ENCODE peak calls at places on chromosomes 12 and 14, in nine cellular contexts. W is HS-5; Z is NT2/D1; J is mesenchymal stem cell; P is ascending aorta; I is stimulated activated CD8-positive, alpha-beta memory T cell treated with anti-CD3 and anti-CD28 coated beads, Interleukin-4, amount 100 ng/mL, for 1 hour; U is lower lobe of right lung; Q is skeletal muscle cell; T is NCI-H345. G is an unnamed sample.
A peak's percentile ranks its signal among the peaks of the same experiment; 100 is the strongest.

GRCh38 chr14:75711134-75711795 is 50.2 kb downstream of the TTLL5 start:
- DNase-seq in W (no peak), Z (peak; percentile 16), J (peak; percentile 56), P (no peak), I (no peak), U (no peak), Q (no peak), T (no peak), G (no peak)

GRCh38 chr12:2998789-2999264 is 39.6 kb downstream of the TEAD4 start:
- DNase-seq in W (no peak), Z (peak; percentile 74), J (peak; percentile 74), P (peak; percentile 51), I (no peak), U (no peak), Q (peak; percentile 75), T (no peak), G (no peak)

GRCh38 chr14:53152909-53153701 is at the start of gene DDHD1:
- DNase-seq in W (peak; percentile 22), Z (peak; percentile 33), J (peak; percentile 82), P (peak; percentile 27), I (peak; percentile 73), U (peak; percentile 86), Q (no peak), T (peak; percentile 90), G (peak; percentile 71)

GRCh38 chr12:14768823-14769405 is 34.4 kb downstream of the WBP11 start:
- DNase-seq in W (no peak), Z (no peak), J (peak; percentile 59), P (no peak), I (no peak), U (no peak), Q (no peak), T (no peak), G (no peak)

GRCh38 chr12:68788554-68789143 is 19.3 kb upstream of the MDM2 start:
- DNase-seq in W (no peak), Z (no peak), J (no peak), P (no peak), I (no peak), U (no peak), Q (no peak), T (no peak), G (no peak)

GRCh38 chr14:32472512-32473472 is 143.7 kb downstream of the AKAP6 start:
- DNase-seq in W (peak; percentile 49), Z (no peak), J (peak; percentile 28), P (no peak), I (no peak), U (no peak), Q (peak; percentile 74), T (no peak), G (no peak)

GRCh38 chr12:78878866-78879265 is 14.3 kb downstream of the SYT1 start:
- DNase-seq in W (no peak), Z (no peak), J (no peak), P (no peak), I (no peak), U (no peak), Q (no peak), T (no peak), G (no peak)

GRCh38 chr12:54175130-54175963 is 13.4 kb downstream of the SMUG1 start:
- DNase-seq in W (no peak), Z (no peak), J (no peak), P (no peak), I (no peak), U (no peak), Q (no peak), T (no peak), G (no peak)

GRCh38 chr14:70188608-70189540 is at the start of gene SLC8A3:
- DNase-seq in W (no peak), Z (no peak), J (peak; percentile 29), P (no peak), I (no peak), U (no peak), Q (no peak), T (peak; percentile 29), G (no peak)

GRCh38 chr14:67725171-67725570 is 23.5 kb downstream of the RDH12 start:
- DNase-seq in W (no peak), Z (no peak), J (no peak), P (no peak), I (no peak), U (no peak), Q (no peak), T (no peak), G (no peak)

GRCh38 chr12:70543444-70543843 is 93.8 kb downstream of the PTPRB start:
- DNase-seq in W (peak; percentile 96), Z (no peak), J (peak; percentile 95), P (no peak), I (no peak), U (no peak), Q (peak; percentile 97), T (no peak), G (no peak)

GRCh38 chr14:86712727-86713126 is 1182.8 kb downstream of the FLRT2 start:
- DNase-seq in W (no peak), Z (no peak), J (no peak), P (no peak), I (no peak), U (no peak), Q (no peak), T (no peak), G (no peak)

GRCh38 chr12:80188566-80188965 is 89.2 kb downstream of the OTOGL start:
- DNase-seq in W (no peak), Z (no peak), J (peak; percentile 49), P (no peak), I (no peak), U (no peak), Q (no peak), T (peak; percentile 2), G (no peak)

GRCh38 chr12:124411291-124411878 is 116.5 kb downstream of the RFLNA start:
- DNase-seq in W (peak; percentile 93), Z (no peak), J (peak; percentile 93), P (no peak), I (no peak), U (no peak), Q (peak; percentile 92), T (no peak), G (no peak)

GRCh38 chr12:92299344-92299743 is 153.7 kb upstream of the BTG1 start:
- DNase-seq in W (no peak), Z (no peak), J (no peak), P (no peak), I (no peak), U (no peak), Q (no peak), T (no peak), G (no peak)

G was measured in chondrocyte.